ENCODE peak calls at places on chromosome 4, in six cellular contexts. One of them, this sample, is unnamed.
A peak's percentile ranks its signal among the peaks of the same experiment; 100 is the strongest.

GRCh38 chr4:110310795-110311194 is 112.4 kb upstream of the ELOVL6 start:
- DNase-seq in stimulated activated CD4-positive, alpha-beta T cell treated with anti-CD3 and anti-CD28 coated beads, Interleukin-15, amount 100 ng/mL, for 1 hour: no peak
- DNase-seq in GM06990: peak; percentile 18
- DNase-seq in activated CD4-positive, alpha-beta T cell treated with anti-CD3 and anti-CD28 coated beads, Interleukin-2, amount 50 U/mL, for 1 hour: no peak
- DNase-seq in HTR-8/SVneo: no peak
- DNase-seq in M059J: no peak
- DNase-seq in this sample: no peak

GRCh38 chr4:42653606-42654560 is 3.0 kb downstream of the ATP8A1 start:
- DNase-seq in stimulated activated CD4-positive, alpha-beta T cell treated with anti-CD3 and anti-CD28 coated beads, Interleukin-15, amount 100 ng/mL, for 1 hour: no peak
- DNase-seq in GM06990: no peak
- DNase-seq in activated CD4-positive, alpha-beta T cell treated with anti-CD3 and anti-CD28 coated beads, Interleukin-2, amount 50 U/mL, for 1 hour: no peak
- DNase-seq in HTR-8/SVneo: no peak
- DNase-seq in M059J: peak; percentile 43
- DNase-seq in this sample: no peak

GRCh38 chr4:94139931-94140612 is 67.6 kb upstream of the SMARCAD1 start:
- DNase-seq in stimulated activated CD4-positive, alpha-beta T cell treated with anti-CD3 and anti-CD28 coated beads, Interleukin-15, amount 100 ng/mL, for 1 hour: no peak
- DNase-seq in GM06990: no peak
- DNase-seq in activated CD4-positive, alpha-beta T cell treated with anti-CD3 and anti-CD28 coated beads, Interleukin-2, amount 50 U/mL, for 1 hour: no peak
- DNase-seq in HTR-8/SVneo: no peak
- DNase-seq in M059J: no peak
- DNase-seq in this sample: no peak

GRCh38 chr4:116361782-116362181 is 723.6 kb downstream of the TRAM1L1 start:
- DNase-seq in stimulated activated CD4-positive, alpha-beta T cell treated with anti-CD3 and anti-CD28 coated beads, Interleukin-15, amount 100 ng/mL, for 1 hour: no peak
- DNase-seq in GM06990: no peak
- DNase-seq in activated CD4-positive, alpha-beta T cell treated with anti-CD3 and anti-CD28 coated beads, Interleukin-2, amount 50 U/mL, for 1 hour: no peak
- DNase-seq in HTR-8/SVneo: no peak
- DNase-seq in M059J: no peak
- DNase-seq in this sample: no peak

GRCh38 chr4:152089564-152089963 is 328.8 kb upstream of the GATB start:
- DNase-seq in stimulated activated CD4-positive, alpha-beta T cell treated with anti-CD3 and anti-CD28 coated beads, Interleukin-15, amount 100 ng/mL, for 1 hour: no peak
- DNase-seq in GM06990: no peak
- DNase-seq in activated CD4-positive, alpha-beta T cell treated with anti-CD3 and anti-CD28 coated beads, Interleukin-2, amount 50 U/mL, for 1 hour: no peak
- DNase-seq in HTR-8/SVneo: no peak
- DNase-seq in M059J: no peak
- DNase-seq in this sample: no peak

GRCh38 chr4:118904935-118905334 is 16.3 kb downstream of the SYNPO2 start:
- DNase-seq in stimulated activated CD4-positive, alpha-beta T cell treated with anti-CD3 and anti-CD28 coated beads, Interleukin-15, amount 100 ng/mL, for 1 hour: no peak
- DNase-seq in GM06990: no peak
- DNase-seq in activated CD4-positive, alpha-beta T cell treated with anti-CD3 and anti-CD28 coated beads, Interleukin-2, amount 50 U/mL, for 1 hour: no peak
- DNase-seq in HTR-8/SVneo: no peak
- DNase-seq in M059J: no peak
- DNase-seq in this sample: no peak

GRCh38 chr4:6463311-6464289 is 8.8 kb downstream of the PPP2R2C start:
- DNase-seq in stimulated activated CD4-positive, alpha-beta T cell treated with anti-CD3 and anti-CD28 coated beads, Interleukin-15, amount 100 ng/mL, for 1 hour: no peak
- DNase-seq in GM06990: no peak
- DNase-seq in activated CD4-positive, alpha-beta T cell treated with anti-CD3 and anti-CD28 coated beads, Interleukin-2, amount 50 U/mL, for 1 hour: no peak
- DNase-seq in HTR-8/SVneo: no peak
- DNase-seq in M059J: no peak
- DNase-seq in this sample: no peak

GRCh38 chr4:17398805-17399204 is 113.1 kb downstream of the QDPR start:
- DNase-seq in stimulated activated CD4-positive, alpha-beta T cell treated with anti-CD3 and anti-CD28 coated beads, Interleukin-15, amount 100 ng/mL, for 1 hour: no peak
- DNase-seq in GM06990: no peak
- DNase-seq in activated CD4-positive, alpha-beta T cell treated with anti-CD3 and anti-CD28 coated beads, Interleukin-2, amount 50 U/mL, for 1 hour: no peak
- DNase-seq in HTR-8/SVneo: no peak
- DNase-seq in M059J: no peak
- DNase-seq in this sample: no peak

GRCh38 chr4:159563257-159563656 is 460.4 kb downstream of the RAPGEF2 start:
- DNase-seq in stimulated activated CD4-positive, alpha-beta T cell treated with anti-CD3 and anti-CD28 coated beads, Interleukin-15, amount 100 ng/mL, for 1 hour: no peak
- DNase-seq in GM06990: no peak
- DNase-seq in activated CD4-positive, alpha-beta T cell treated with anti-CD3 and anti-CD28 coated beads, Interleukin-2, amount 50 U/mL, for 1 hour: no peak
- DNase-seq in HTR-8/SVneo: no peak
- DNase-seq in M059J: no peak
- DNase-seq in this sample: no peak

GRCh38 chr4:88137112-88137511 is 21.3 kb downstream of the ABCG2 start:
- DNase-seq in stimulated activated CD4-positive, alpha-beta T cell treated with anti-CD3 and anti-CD28 coated beads, Interleukin-15, amount 100 ng/mL, for 1 hour: no peak
- DNase-seq in GM06990: no peak
- DNase-seq in activated CD4-positive, alpha-beta T cell treated with anti-CD3 and anti-CD28 coated beads, Interleukin-2, amount 50 U/mL, for 1 hour: no peak
- DNase-seq in HTR-8/SVneo: no peak
- DNase-seq in M059J: peak; percentile 51
- DNase-seq in this sample: no peak

GRCh38 chr4:153747406-153747805 is 12.4 kb downstream of the RNF175 start:
- DNase-seq in stimulated activated CD4-positive, alpha-beta T cell treated with anti-CD3 and anti-CD28 coated beads, Interleukin-15, amount 100 ng/mL, for 1 hour: no peak
- DNase-seq in GM06990: no peak
- DNase-seq in activated CD4-positive, alpha-beta T cell treated with anti-CD3 and anti-CD28 coated beads, Interleukin-2, amount 50 U/mL, for 1 hour: no peak
- DNase-seq in HTR-8/SVneo: no peak
- DNase-seq in M059J: no peak
- DNase-seq in this sample: no peak

GRCh38 chr4:96170198-96170597 is 330.3 kb downstream of the PDHA2 start:
- DNase-seq in stimulated activated CD4-positive, alpha-beta T cell treated with anti-CD3 and anti-CD28 coated beads, Interleukin-15, amount 100 ng/mL, for 1 hour: no peak
- DNase-seq in GM06990: no peak
- DNase-seq in activated CD4-positive, alpha-beta T cell treated with anti-CD3 and anti-CD28 coated beads, Interleukin-2, amount 50 U/mL, for 1 hour: no peak
- DNase-seq in HTR-8/SVneo: no peak
- DNase-seq in M059J: no peak
- DNase-seq in this sample: no peak

GRCh38 chr4:93828332-93828829 is at the start of gene ATOH1:
- DNase-seq in stimulated activated CD4-positive, alpha-beta T cell treated with anti-CD3 and anti-CD28 coated beads, Interleukin-15, amount 100 ng/mL, for 1 hour: no peak
- DNase-seq in GM06990: no peak
- DNase-seq in activated CD4-positive, alpha-beta T cell treated with anti-CD3 and anti-CD28 coated beads, Interleukin-2, amount 50 U/mL, for 1 hour: no peak
- DNase-seq in HTR-8/SVneo: no peak
- DNase-seq in M059J: peak; percentile 12
- DNase-seq in this sample: peak; percentile 87

GRCh38 chr4:149113804-149114430 is 671.7 kb upstream of the NR3C2 start:
- DNase-seq in stimulated activated CD4-positive, alpha-beta T cell treated with anti-CD3 and anti-CD28 coated beads, Interleukin-15, amount 100 ng/mL, for 1 hour: no peak
- DNase-seq in GM06990: no peak
- DNase-seq in activated CD4-positive, alpha-beta T cell treated with anti-CD3 and anti-CD28 coated beads, Interleukin-2, amount 50 U/mL, for 1 hour: no peak
- DNase-seq in HTR-8/SVneo: peak; percentile 27
- DNase-seq in M059J: peak; percentile 76
- DNase-seq in this sample: no peak

GRCh38 chr4:138645289-138645688 is 370.3 kb upstream of the NOCT start:
- DNase-seq in stimulated activated CD4-positive, alpha-beta T cell treated with anti-CD3 and anti-CD28 coated beads, Interleukin-15, amount 100 ng/mL, for 1 hour: no peak
- DNase-seq in GM06990: no peak
- DNase-seq in activated CD4-positive, alpha-beta T cell treated with anti-CD3 and anti-CD28 coated beads, Interleukin-2, amount 50 U/mL, for 1 hour: no peak
- DNase-seq in HTR-8/SVneo: no peak
- DNase-seq in M059J: peak; percentile 84
- DNase-seq in this sample: no peak

GRCh38 chr4:128825226-128825625 is 15.7 kb downstream of the JADE1 start:
- DNase-seq in stimulated activated CD4-positive, alpha-beta T cell treated with anti-CD3 and anti-CD28 coated beads, Interleukin-15, amount 100 ng/mL, for 1 hour: no peak
- DNase-seq in GM06990: no peak
- DNase-seq in activated CD4-positive, alpha-beta T cell treated with anti-CD3 and anti-CD28 coated beads, Interleukin-2, amount 50 U/mL, for 1 hour: no peak
- DNase-seq in HTR-8/SVneo: no peak
- DNase-seq in M059J: no peak
- DNase-seq in this sample: no peak

GRCh38 chr4:122917731-122918130 is 4.7 kb downstream of the NUDT6 start:
- DNase-seq in stimulated activated CD4-positive, alpha-beta T cell treated with anti-CD3 and anti-CD28 coated beads, Interleukin-15, amount 100 ng/mL, for 1 hour: no peak
- DNase-seq in GM06990: no peak
- DNase-seq in activated CD4-positive, alpha-beta T cell treated with anti-CD3 and anti-CD28 coated beads, Interleukin-2, amount 50 U/mL, for 1 hour: no peak
- DNase-seq in HTR-8/SVneo: no peak
- DNase-seq in M059J: peak; percentile 82
- DNase-seq in this sample: no peak

GRCh38 chr4:60759518-60760245 is 440.4 kb upstream of the ADGRL3 start:
- DNase-seq in stimulated activated CD4-positive, alpha-beta T cell treated with anti-CD3 and anti-CD28 coated beads, Interleukin-15, amount 100 ng/mL, for 1 hour: no peak
- DNase-seq in GM06990: no peak
- DNase-seq in activated CD4-positive, alpha-beta T cell treated with anti-CD3 and anti-CD28 coated beads, Interleukin-2, amount 50 U/mL, for 1 hour: no peak
- DNase-seq in HTR-8/SVneo: no peak
- DNase-seq in M059J: no peak
- DNase-seq in this sample: no peak

GRCh38 chr4:158243071-158243470 is 32.8 kb downstream of the TMEM144 start:
- DNase-seq in stimulated activated CD4-positive, alpha-beta T cell treated with anti-CD3 and anti-CD28 coated beads, Interleukin-15, amount 100 ng/mL, for 1 hour: no peak
- DNase-seq in GM06990: no peak
- DNase-seq in activated CD4-positive, alpha-beta T cell treated with anti-CD3 and anti-CD28 coated beads, Interleukin-2, amount 50 U/mL, for 1 hour: no peak
- DNase-seq in HTR-8/SVneo: no peak
- DNase-seq in M059J: no peak
- DNase-seq in this sample: no peak

GRCh38 chr4:25915359-25915716 is 1.3 kb downstream of the SMIM20 start:
- DNase-seq in stimulated activated CD4-positive, alpha-beta T cell treated with anti-CD3 and anti-CD28 coated beads, Interleukin-15, amount 100 ng/mL, for 1 hour: no peak
- DNase-seq in GM06990: no peak
- DNase-seq in activated CD4-positive, alpha-beta T cell treated with anti-CD3 and anti-CD28 coated beads, Interleukin-2, amount 50 U/mL, for 1 hour: no peak
- DNase-seq in HTR-8/SVneo: no peak
- DNase-seq in M059J: no peak
- DNase-seq in this sample: peak; percentile 29

GRCh38 chr4:110236324-110236723 is 37.9 kb upstream of the ELOVL6 start:
- DNase-seq in stimulated activated CD4-positive, alpha-beta T cell treated with anti-CD3 and anti-CD28 coated beads, Interleukin-15, amount 100 ng/mL, for 1 hour: no peak
- DNase-seq in GM06990: no peak
- DNase-seq in activated CD4-positive, alpha-beta T cell treated with anti-CD3 and anti-CD28 coated beads, Interleukin-2, amount 50 U/mL, for 1 hour: no peak
- DNase-seq in HTR-8/SVneo: no peak
- DNase-seq in M059J: no peak
- DNase-seq in this sample: no peak

GRCh38 chr4:145177906-145178538 is 2.4 kb downstream of the OTUD4 start:
- DNase-seq in stimulated activated CD4-positive, alpha-beta T cell treated with anti-CD3 and anti-CD28 coated beads, Interleukin-15, amount 100 ng/mL, for 1 hour: no peak
- DNase-seq in GM06990: no peak
- DNase-seq in activated CD4-positive, alpha-beta T cell treated with anti-CD3 and anti-CD28 coated beads, Interleukin-2, amount 50 U/mL, for 1 hour: no peak
- DNase-seq in HTR-8/SVneo: no peak
- DNase-seq in M059J: peak; percentile 15
- DNase-seq in this sample: no peak

GRCh38 chr4:62543002-62543401 is 1342.9 kb downstream of the ADGRL3 start:
- DNase-seq in stimulated activated CD4-positive, alpha-beta T cell treated with anti-CD3 and anti-CD28 coated beads, Interleukin-15, amount 100 ng/mL, for 1 hour: no peak
- DNase-seq in GM06990: no peak
- DNase-seq in activated CD4-positive, alpha-beta T cell treated with anti-CD3 and anti-CD28 coated beads, Interleukin-2, amount 50 U/mL, for 1 hour: no peak
- DNase-seq in HTR-8/SVneo: no peak
- DNase-seq in M059J: no peak
- DNase-seq in this sample: no peak

GRCh38 chr4:142846105-142846728 is at the start of gene INPP4B:
- DNase-seq in stimulated activated CD4-positive, alpha-beta T cell treated with anti-CD3 and anti-CD28 coated beads, Interleukin-15, amount 100 ng/mL, for 1 hour: peak; percentile 45
- DNase-seq in GM06990: peak; percentile 52
- DNase-seq in activated CD4-positive, alpha-beta T cell treated with anti-CD3 and anti-CD28 coated beads, Interleukin-2, amount 50 U/mL, for 1 hour: peak; percentile 42
- DNase-seq in HTR-8/SVneo: peak; percentile 33
- DNase-seq in M059J: peak; percentile 67
- DNase-seq in this sample: no peak

GRCh38 chr4:83212041-83212851 is 72.4 kb downstream of the COQ2 start:
- DNase-seq in stimulated activated CD4-positive, alpha-beta T cell treated with anti-CD3 and anti-CD28 coated beads, Interleukin-15, amount 100 ng/mL, for 1 hour: peak; percentile 20
- DNase-seq in GM06990: peak; percentile 78
- DNase-seq in activated CD4-positive, alpha-beta T cell treated with anti-CD3 and anti-CD28 coated beads, Interleukin-2, amount 50 U/mL, for 1 hour: peak; percentile 42
- DNase-seq in HTR-8/SVneo: no peak
- DNase-seq in M059J: no peak
- DNase-seq in this sample: no peak

GRCh38 chr4:125316781-125317525 is 2.2 kb downstream of the FAT4 start:
- DNase-seq in stimulated activated CD4-positive, alpha-beta T cell treated with anti-CD3 and anti-CD28 coated beads, Interleukin-15, amount 100 ng/mL, for 1 hour: no peak
- DNase-seq in GM06990: no peak
- DNase-seq in activated CD4-positive, alpha-beta T cell treated with anti-CD3 and anti-CD28 coated beads, Interleukin-2, amount 50 U/mL, for 1 hour: no peak
- DNase-seq in HTR-8/SVneo: peak; percentile 25
- DNase-seq in M059J: peak; percentile 63
- DNase-seq in this sample: no peak

GRCh38 chr4:150588341-150588740 is 6.4 kb downstream of the MAB21L2 start:
- DNase-seq in stimulated activated CD4-positive, alpha-beta T cell treated with anti-CD3 and anti-CD28 coated beads, Interleukin-15, amount 100 ng/mL, for 1 hour: no peak
- DNase-seq in GM06990: no peak
- DNase-seq in activated CD4-positive, alpha-beta T cell treated with anti-CD3 and anti-CD28 coated beads, Interleukin-2, amount 50 U/mL, for 1 hour: no peak
- DNase-seq in HTR-8/SVneo: no peak
- DNase-seq in M059J: peak; percentile 27
- DNase-seq in this sample: peak; percentile 18

GRCh38 chr4:35325908-35326453 is 918.3 kb downstream of the ARAP2 start:
- DNase-seq in stimulated activated CD4-positive, alpha-beta T cell treated with anti-CD3 and anti-CD28 coated beads, Interleukin-15, amount 100 ng/mL, for 1 hour: no peak
- DNase-seq in GM06990: no peak
- DNase-seq in activated CD4-positive, alpha-beta T cell treated with anti-CD3 and anti-CD28 coated beads, Interleukin-2, amount 50 U/mL, for 1 hour: no peak
- DNase-seq in HTR-8/SVneo: no peak
- DNase-seq in M059J: no peak
- DNase-seq in this sample: no peak

GRCh38 chr4:152328595-152328994 is 207.3 kb downstream of the FBXW7 start:
- DNase-seq in stimulated activated CD4-positive, alpha-beta T cell treated with anti-CD3 and anti-CD28 coated beads, Interleukin-15, amount 100 ng/mL, for 1 hour: no peak
- DNase-seq in GM06990: no peak
- DNase-seq in activated CD4-positive, alpha-beta T cell treated with anti-CD3 and anti-CD28 coated beads, Interleukin-2, amount 50 U/mL, for 1 hour: no peak
- DNase-seq in HTR-8/SVneo: peak; percentile 13
- DNase-seq in M059J: peak; percentile 66
- DNase-seq in this sample: no peak

GRCh38 chr4:52870225-52870624 is 8.1 kb downstream of the RASL11B start:
- DNase-seq in stimulated activated CD4-positive, alpha-beta T cell treated with anti-CD3 and anti-CD28 coated beads, Interleukin-15, amount 100 ng/mL, for 1 hour: no peak
- DNase-seq in GM06990: no peak
- DNase-seq in activated CD4-positive, alpha-beta T cell treated with anti-CD3 and anti-CD28 coated beads, Interleukin-2, amount 50 U/mL, for 1 hour: no peak
- DNase-seq in HTR-8/SVneo: no peak
- DNase-seq in M059J: no peak
- DNase-seq in this sample: no peak

GRCh38 chr4:85398276-85398675 is 76.7 kb upstream of the ARHGAP24 start:
- DNase-seq in stimulated activated CD4-positive, alpha-beta T cell treated with anti-CD3 and anti-CD28 coated beads, Interleukin-15, amount 100 ng/mL, for 1 hour: no peak
- DNase-seq in GM06990: no peak
- DNase-seq in activated CD4-positive, alpha-beta T cell treated with anti-CD3 and anti-CD28 coated beads, Interleukin-2, amount 50 U/mL, for 1 hour: no peak
- DNase-seq in HTR-8/SVneo: no peak
- DNase-seq in M059J: no peak
- DNase-seq in this sample: no peak

GRCh38 chr4:13892739-13893105 is 265.2 kb upstream of the BOD1L1 start:
- DNase-seq in stimulated activated CD4-positive, alpha-beta T cell treated with anti-CD3 and anti-CD28 coated beads, Interleukin-15, amount 100 ng/mL, for 1 hour: no peak
- DNase-seq in GM06990: no peak
- DNase-seq in activated CD4-positive, alpha-beta T cell treated with anti-CD3 and anti-CD28 coated beads, Interleukin-2, amount 50 U/mL, for 1 hour: no peak
- DNase-seq in HTR-8/SVneo: no peak
- DNase-seq in M059J: peak; percentile 82
- DNase-seq in this sample: no peak

GRCh38 chr4:137430171-137430570 is 102.1 kb downstream of the PCDH18 start:
- DNase-seq in stimulated activated CD4-positive, alpha-beta T cell treated with anti-CD3 and anti-CD28 coated beads, Interleukin-15, amount 100 ng/mL, for 1 hour: no peak
- DNase-seq in GM06990: no peak
- DNase-seq in activated CD4-positive, alpha-beta T cell treated with anti-CD3 and anti-CD28 coated beads, Interleukin-2, amount 50 U/mL, for 1 hour: no peak
- DNase-seq in HTR-8/SVneo: no peak
- DNase-seq in M059J: no peak
- DNase-seq in this sample: no peak

This sample was measured in HAP-1.